ENCODE peak calls at places on chromosomes 6 and 20, in ten cellular contexts. R is right lobe of liver; T is posterior cingulate gyrus; G is cerebellar nuclear complex; F is activated T-cell treated with anti-CD3 and anti-CD28 coated beads, Interleukin-2, amount 50 U/mL, for 48 hours; L is mesendoderm; C is esophagus squamous epithelium; Z is C1 segment of cervical spinal cord; P is stimulated activated CD4-positive, alpha-beta T cell treated with anti-CD3 and anti-CD28 coated beads, Interleukin-15, amount 100 ng/mL, for 1 hour; A is lower lobe of right lung. D is an unnamed sample.

GRCh38 chr6:52510213-52510562 is 66.7 kb downstream of the TRAM2 start:
- DNase-seq in G (no peak), F (no peak), L (no peak), A (no peak), Z (no peak), R (no peak), P (no peak), C (no peak), T (no peak), D (no peak)

GRCh38 chr6:150263765-150264415 is 104.9 kb upstream of the IYD start:
- DNase-seq in P (no peak), G (no peak), T (no peak), L (no peak), F (peak), R (no peak), C (no peak), A (peak), Z (no peak), D (no peak)

GRCh38 chr6:90103056-90103793 is 193.4 kb downstream of the BACH2 start:
- DNase-seq in C (no peak), F (peak), T (no peak), P (no peak), Z (no peak), A (no peak), L (no peak), G (no peak), R (no peak), D (no peak)

GRCh38 chr6:81476881-81477280 is 275.6 kb downstream of the TENT5A start:
- DNase-seq in L (no peak), A (no peak), P (no peak), T (no peak), Z (no peak), G (no peak), R (no peak), F (no peak), C (no peak), D (no peak)

GRCh38 chr20:38893485-38894090 is 32.6 kb upstream of the FAM83D start:
- DNase-seq in C (no peak), F (peak), A (peak), L (peak), T (peak), P (peak), R (peak), Z (no peak), G (no peak), D (peak)

GRCh38 chr6:89047473-89047872 is 33.1 kb upstream of the PNRC1 start:
- DNase-seq in L (no peak), C (no peak), R (no peak), P (no peak), G (no peak), T (no peak), F (no peak), A (no peak), Z (no peak), D (no peak)

GRCh38 chr6:52992980-52993379 is 2.1 kb downstream of the GSTA4 start:
- DNase-seq in A (no peak), Z (no peak), C (no peak), F (no peak), R (no peak), T (no peak), G (no peak), L (no peak), P (no peak), D (no peak)

GRCh38 chr6:2693191-2693590 is 57.5 kb downstream of the MYLK4 start:
- DNase-seq in C (no peak), G (no peak), R (no peak), F (no peak), T (no peak), A (no peak), P (no peak), Z (no peak), L (no peak), D (no peak)

GRCh38 chr20:59194023-59194935 is 30.7 kb downstream of the ZNF831 start:
- DNase-seq in F (no peak), Z (no peak), T (no peak), L (no peak), A (no peak), R (no peak), G (no peak), P (no peak), C (no peak), D (no peak)

GRCh38 chr6:28651161-28651560 is 125.5 kb downstream of the GPX5 start:
- DNase-seq in P (no peak), R (no peak), Z (no peak), L (no peak), A (no peak), T (no peak), F (no peak), G (no peak), C (no peak), D (no peak)